ENCODE peak calls at places on chromosomes 6 and 20, in ten cellular contexts. N is mammary epithelial cell; B is K562; U is transverse colon; S is RWPE2; W is CD4-positive, CD25-positive, alpha-beta regulatory T cell; Y is kidney epithelial cell; Q is H7; O is CD8-positive, alpha-beta T cell; K is kidney. M is an unnamed sample. For H3K36me3, the result is how much of the 10 kb centered on the place peaks cover.

GRCh38 chr20:4666001-4666470 is 55.7 kb upstream of the PRND start:
- DNase-seq in Y (no peak), N (peak), U (peak), W (peak), O (no peak), B (no peak), K (no peak), S (peak), Q (no peak), M (no peak)

GRCh38 chr6:139973602-139974373 is 599.3 kb upstream of the CITED2 start:
- DNase-seq in O (no peak), S (no peak), K (no peak), Y (peak), U (no peak), N (no peak), B (no peak), Q (no peak), W (no peak), M (no peak)

GRCh38 chr6:68778356-68779020 is 143.4 kb downstream of the ADGRB3 start:
- DNase-seq in U (no peak), Q (peak), Y (no peak), S (no peak), W (no peak), N (no peak), B (peak), O (no peak), K (no peak), M (peak)

GRCh38 chr6:142342986-142343385 is 41.2 kb downstream of the ADGRG6 start:
- DNase-seq in N (no peak), B (no peak), Q (no peak), W (no peak), U (no peak), Y (no peak), O (no peak), S (no peak), K (no peak), M (no peak)

GRCh38 chr6:24126586-24127192 is 674 bp downstream of the NRSN1 start:
- DNase-seq in B (peak), Y (peak), K (no peak), Q (peak), W (no peak), U (peak), S (no peak), N (peak), O (no peak), M (peak)

GRCh38 chr6:41427642-41428401 is 92.4 kb downstream of the NCR2 start:
- DNase-seq in Q (peak), K (peak), W (no peak), S (no peak), Y (no peak), N (peak), U (peak), B (no peak), O (no peak), M (no peak)

GRCh38 chr20:49712918-49713778 is 530 bp downstream of the B4GALT5 start:
- DNase-seq in O (peak), N (no peak), Y (no peak), Q (peak), B (peak), S (peak), U (peak), K (peak), W (peak), M (peak)

GRCh38 chr20:53679597-53680309 is 86.1 kb upstream of the ZNF217 start:
- DNase-seq in W (no peak), U (no peak), Q (no peak), N (no peak), O (no peak), B (no peak), S (no peak), Y (no peak), K (no peak), M (no peak)

GRCh38 chr6:12760911-12761310 is 44.3 kb downstream of the PHACTR1 start:
- DNase-seq in S (no peak), Q (no peak), K (no peak), Y (no peak), N (no peak), B (no peak), W (no peak), O (no peak), U (no peak), M (no peak)

GRCh38 chr6:17877196-17877889 is 110.1 kb downstream of the KIF13A start:
- DNase-seq in Y (no peak), Q (no peak), K (no peak), N (no peak), S (peak), W (no peak), U (no peak), B (no peak), O (no peak), M (no peak)

GRCh38 chr6:163416640-163417253 is 2.2 kb downstream of the QKI start:
- DNase-seq in W (no peak), B (no peak), N (peak), U (peak), O (no peak), Y (no peak), S (no peak), K (no peak), Q (peak), M (peak)

GRCh38 chr6:23319560-23319959 is 750.2 kb downstream of the HDGFL1 start:
- DNase-seq in B (no peak), U (no peak), N (no peak), Q (no peak), W (no peak), S (no peak), O (no peak), Y (no peak), K (no peak), M (no peak)

GRCh38 chr6:84688187-84688878 is 76.1 kb downstream of the TBX18 start:
- DNase-seq in Y (no peak), O (no peak), B (no peak), N (no peak), S (no peak), K (no peak), Q (no peak), U (no peak), W (no peak), M (no peak)

GRCh38 chr6:10586302-10586701 is 65.2 kb downstream of the GCNT2 start:
- DNase-seq in Q (no peak), W (no peak), B (no peak), O (no peak), S (no peak), K (no peak), Y (no peak), N (no peak), U (no peak), M (no peak)

GRCh38 chr6:10584607-10585006 is 63.5 kb downstream of the GCNT2 start:
- DNase-seq in N (no peak), K (no peak), B (no peak), Y (no peak), O (no peak), S (no peak), Q (no peak), U (no peak), W (no peak), M (no peak)

GRCh38 chr6:10583509-10583908 is 62.4 kb downstream of the GCNT2 start:
- DNase-seq in U (no peak), N (no peak), S (no peak), O (no peak), Q (no peak), Y (no peak), W (no peak), B (no peak), K (no peak), M (no peak)

GRCh38 chr6:10582774-10583508 is 61.8 kb downstream of the GCNT2 start:
- DNase-seq in U (no peak), B (no peak), O (no peak), W (no peak), S (no peak), Q (no peak), Y (no peak), K (no peak), N (peak), M (no peak)

DNA sequence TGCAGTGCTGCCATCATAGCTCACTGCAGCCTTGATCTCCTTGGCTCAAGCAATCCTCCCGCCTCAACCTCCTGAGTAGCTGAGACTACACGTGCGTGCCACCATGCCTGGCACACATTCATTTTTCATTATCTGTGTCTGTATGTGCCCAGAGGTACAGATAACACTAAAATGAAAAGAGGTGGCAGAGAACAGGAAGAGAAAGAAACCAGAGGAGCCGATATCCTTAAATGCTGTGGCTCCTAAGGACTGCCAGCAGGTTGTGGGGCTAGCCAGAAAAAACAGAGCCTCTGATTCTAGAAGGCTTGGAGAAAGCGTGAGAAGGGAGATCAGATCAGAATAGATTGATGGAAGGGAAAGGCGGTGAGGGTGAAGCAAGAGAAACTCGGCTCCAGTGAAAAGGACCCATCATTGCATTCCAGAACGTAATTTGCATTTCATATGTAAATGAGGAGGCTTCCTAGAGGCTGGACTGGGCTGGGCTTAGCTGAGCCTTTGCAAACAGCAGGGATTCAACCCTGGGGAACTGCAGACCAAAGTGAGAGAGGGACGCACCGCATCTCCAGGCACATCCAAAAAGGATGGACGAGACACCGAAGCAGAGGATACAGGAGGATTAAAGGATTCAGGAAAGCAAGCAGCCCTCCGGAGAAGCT is 64.2 kb downstream of the GCNT2 start:
- DNase-seq in Q (peak), K (no peak), S (no peak), Y (no peak), B (no peak), N (no peak), O (no peak), W (no peak), U (no peak), M (no peak)
- H3K4me3 ChIP-seq in Q (peak), K (no peak), S (no peak), Y (no peak), B (no peak), N (no peak), O (no peak), W (no peak), U (no peak), M (no peak)

GRCh38 chr6:154201708-154202107 is 154.9 kb downstream of the IPCEF1 start:
- DNase-seq in W (no peak), K (no peak), Q (no peak), N (no peak), Y (no peak), S (no peak), B (no peak), U (no peak), O (no peak), M (no peak)
- H3K36me3 ChIP-seq in W (half or more), K (under half), Q (under half), N (under half), Y (under half), S (under half), B (under half), U (under half), O (under half), M (under half)

GRCh38 chr6:144062757-144063156 is 32.6 kb downstream of the SF3B5 start:
- DNase-seq in O (no peak), N (no peak), B (no peak), W (no peak), K (no peak), Q (peak), S (no peak), Y (no peak), U (no peak), M (peak)
- H3K4me3 ChIP-seq in O (peak), N (no peak), B (no peak), W (peak), K (peak), Q (no peak), S (no peak), Y (no peak), U (no peak), M (peak)

DNA sequence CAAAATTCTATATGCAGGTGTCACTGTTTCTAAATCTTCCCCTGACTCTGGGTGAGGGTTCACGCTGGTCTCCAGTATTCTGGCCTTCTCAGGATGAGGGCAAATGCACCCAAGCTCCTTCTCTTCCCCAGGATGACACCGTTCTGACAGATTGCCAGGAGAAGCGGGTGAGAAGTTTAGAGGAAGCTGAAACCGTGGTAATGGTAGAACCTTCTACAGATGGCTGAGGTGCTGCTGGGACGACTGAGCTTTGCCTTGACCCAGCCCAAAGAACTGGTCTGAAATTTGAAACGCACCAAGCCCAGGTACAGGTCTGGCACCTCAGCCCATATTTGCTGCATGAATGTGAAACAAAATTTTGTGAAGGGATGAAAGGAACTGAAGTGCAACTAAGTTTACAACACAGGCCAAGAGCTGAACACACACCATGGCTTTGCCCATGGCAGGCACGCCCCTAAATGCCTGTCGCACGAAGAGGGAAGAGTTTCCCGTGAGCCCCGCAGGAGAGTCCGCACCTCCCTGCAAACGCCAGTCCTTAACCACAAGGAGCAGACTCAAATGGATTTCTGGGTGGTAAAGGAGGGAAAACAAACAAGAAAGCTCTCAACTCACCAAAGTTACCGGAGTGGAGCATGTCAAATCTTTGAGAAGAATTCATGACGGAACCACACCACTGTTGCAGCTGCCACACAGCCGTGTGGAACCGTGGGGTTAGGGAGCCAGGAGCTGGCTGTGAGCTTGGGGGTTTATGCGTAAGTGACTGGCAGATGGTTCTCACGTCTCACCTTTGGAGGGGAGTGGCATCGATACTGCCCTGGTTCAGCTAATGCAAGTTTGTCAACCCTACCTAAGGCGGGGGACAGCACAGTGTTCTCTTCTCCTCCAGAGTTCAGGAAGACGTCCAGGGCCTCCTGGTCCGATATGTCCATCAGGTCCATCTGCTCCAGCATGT is 138.9 kb downstream of the DTNBP1 start:
- DNase-seq in U (no peak), W (no peak), Q (peak), N (no peak), S (no peak), K (no peak), Y (no peak), B (no peak), O (no peak), M (no peak)
- H3K36me3 ChIP-seq in U (under half), W (half or more), Q (under half), N (under half), S (under half), K (under half), Y (under half), B (half or more), O (under half), M (under half)

DNA sequence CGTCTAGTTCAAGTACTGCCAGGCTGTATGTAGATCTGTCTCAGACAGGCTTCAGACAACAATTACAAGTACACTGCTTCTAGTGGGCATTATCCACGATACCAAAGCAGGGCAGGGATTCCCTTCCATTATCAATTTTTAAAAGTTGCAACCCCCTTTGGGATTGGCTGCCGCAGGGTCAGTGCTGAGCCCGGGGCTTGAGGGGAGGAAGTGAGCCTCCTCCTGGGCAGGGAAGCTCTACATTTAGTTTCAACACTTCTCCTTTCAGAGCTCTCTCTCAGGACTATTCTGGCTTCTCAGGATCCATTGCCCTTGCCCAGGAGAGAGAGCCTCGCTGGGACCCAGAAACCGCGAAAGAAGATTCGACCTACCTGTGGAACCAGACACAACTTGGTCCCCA is 1.5 kb downstream of the HTR1B start:
- DNase-seq in O (no peak), S (no peak), B (no peak), W (no peak), Y (no peak), N (no peak), K (no peak), U (no peak), Q (no peak), M (no peak)
- H3K4me3 ChIP-seq in O (no peak), S (peak), B (no peak), W (no peak), Y (no peak), N (no peak), K (no peak), U (no peak), Q (no peak), M (no peak)

GRCh38 chr6:118913161-118913560 is 19.2 kb downstream of the ASF1A start:
- DNase-seq in B (no peak), N (no peak), Q (no peak), O (no peak), S (no peak), Y (no peak), U (no peak), W (no peak), K (no peak), M (no peak)
- H3K36me3 ChIP-seq in B (half or more), N (under half), Q (under half), O (under half), S (half or more), Y (under half), U (under half), W (half or more), K (under half), M (half or more)